ENCODE peak calls at places on chromosomes 2 and 18, in five cellular contexts. One of them, this sample, is unnamed.

GRCh38 chr2:98346259-98347236 is at the start of gene CNGA3:
- DNase-seq in tibial nerve: no peak
- DNase-seq in NCI-H226: no peak
- DNase-seq in activated T-helper 1 cell treated with Interleukin-2 at 50 U/mL for 16 hours: no peak
- DNase-seq in astrocyte of the hippocampus: peak
- DNase-seq in this sample: no peak

GRCh38 chr2:159432610-159433009 is 146.1 kb upstream of the WDSUB1 start:
- DNase-seq in tibial nerve: no peak
- DNase-seq in NCI-H226: no peak
- DNase-seq in activated T-helper 1 cell treated with Interleukin-2 at 50 U/mL for 16 hours: no peak
- DNase-seq in astrocyte of the hippocampus: no peak
- DNase-seq in this sample: no peak

GRCh38 chr18:62289047-62289446 is 36.1 kb upstream of the TNFRSF11A start:
- DNase-seq in tibial nerve: no peak
- DNase-seq in NCI-H226: no peak
- DNase-seq in activated T-helper 1 cell treated with Interleukin-2 at 50 U/mL for 16 hours: no peak
- DNase-seq in astrocyte of the hippocampus: no peak
- DNase-seq in this sample: no peak

GRCh38 chr2:46296216-46296839 is 879 bp upstream of the EPAS1 start:
- DNase-seq in tibial nerve: peak
- DNase-seq in NCI-H226: no peak
- DNase-seq in activated T-helper 1 cell treated with Interleukin-2 at 50 U/mL for 16 hours: no peak
- DNase-seq in astrocyte of the hippocampus: no peak
- DNase-seq in this sample: no peak

GRCh38 chr2:26399781-26400376 is 1.8 kb upstream of the DRC1 start:
- DNase-seq in tibial nerve: no peak
- DNase-seq in NCI-H226: no peak
- DNase-seq in activated T-helper 1 cell treated with Interleukin-2 at 50 U/mL for 16 hours: no peak
- DNase-seq in astrocyte of the hippocampus: no peak
- DNase-seq in this sample: no peak

GRCh38 chr2:219423656-219424378 is 5.6 kb downstream of the DES start:
- DNase-seq in tibial nerve: no peak
- DNase-seq in NCI-H226: no peak
- DNase-seq in activated T-helper 1 cell treated with Interleukin-2 at 50 U/mL for 16 hours: no peak
- DNase-seq in astrocyte of the hippocampus: no peak
- DNase-seq in this sample: no peak

GRCh38 chr2:112021781-112022231 is 33.3 kb upstream of the TMEM87B start:
- DNase-seq in tibial nerve: no peak
- DNase-seq in NCI-H226: peak
- DNase-seq in activated T-helper 1 cell treated with Interleukin-2 at 50 U/mL for 16 hours: no peak
- DNase-seq in astrocyte of the hippocampus: peak
- DNase-seq in this sample: no peak

GRCh38 chr2:26349690-26350089 is 3.1 kb upstream of the ADGRF3 start:
- DNase-seq in tibial nerve: no peak
- DNase-seq in NCI-H226: no peak
- DNase-seq in activated T-helper 1 cell treated with Interleukin-2 at 50 U/mL for 16 hours: no peak
- DNase-seq in astrocyte of the hippocampus: no peak
- DNase-seq in this sample: no peak

GRCh38 chr2:69087912-69088240 is 74.9 kb downstream of the ANTXR1 start:
- DNase-seq in tibial nerve: no peak
- DNase-seq in NCI-H226: no peak
- DNase-seq in activated T-helper 1 cell treated with Interleukin-2 at 50 U/mL for 16 hours: no peak
- DNase-seq in astrocyte of the hippocampus: no peak
- DNase-seq in this sample: no peak

GRCh38 chr18:48330016-48330991 is 78.9 kb downstream of the ZBTB7C start:
- DNase-seq in tibial nerve: no peak
- DNase-seq in NCI-H226: peak
- DNase-seq in activated T-helper 1 cell treated with Interleukin-2 at 50 U/mL for 16 hours: no peak
- DNase-seq in astrocyte of the hippocampus: peak
- DNase-seq in this sample: peak

GRCh38 chr2:226478121-226478809 is 321.4 kb downstream of the IRS1 start:
- DNase-seq in tibial nerve: peak
- DNase-seq in NCI-H226: peak
- DNase-seq in activated T-helper 1 cell treated with Interleukin-2 at 50 U/mL for 16 hours: no peak
- DNase-seq in astrocyte of the hippocampus: peak
- DNase-seq in this sample: peak

GRCh38 chr2:170157025-170157684 is 20.8 kb upstream of the MYO3B start:
- DNase-seq in tibial nerve: no peak
- DNase-seq in NCI-H226: no peak
- DNase-seq in activated T-helper 1 cell treated with Interleukin-2 at 50 U/mL for 16 hours: no peak
- DNase-seq in astrocyte of the hippocampus: peak
- DNase-seq in this sample: peak

GRCh38 chr2:128791120-128791982 is 472.7 kb upstream of the HS6ST1 start:
- DNase-seq in tibial nerve: no peak
- DNase-seq in NCI-H226: no peak
- DNase-seq in activated T-helper 1 cell treated with Interleukin-2 at 50 U/mL for 16 hours: no peak
- DNase-seq in astrocyte of the hippocampus: peak
- DNase-seq in this sample: no peak

GRCh38 chr2:40741532-40741931 is 289.6 kb upstream of the SLC8A1 start:
- DNase-seq in tibial nerve: no peak
- DNase-seq in NCI-H226: peak
- DNase-seq in activated T-helper 1 cell treated with Interleukin-2 at 50 U/mL for 16 hours: no peak
- DNase-seq in astrocyte of the hippocampus: no peak
- DNase-seq in this sample: no peak

GRCh38 chr2:239143858-239144712 is 256.7 kb downstream of the HDAC4 start:
- DNase-seq in tibial nerve: no peak
- DNase-seq in NCI-H226: peak
- DNase-seq in activated T-helper 1 cell treated with Interleukin-2 at 50 U/mL for 16 hours: no peak
- DNase-seq in astrocyte of the hippocampus: peak
- DNase-seq in this sample: peak

GRCh38 chr18:74501386-74501785 is 5.2 kb downstream of the CNDP2 start:
- DNase-seq in tibial nerve: no peak
- DNase-seq in NCI-H226: no peak
- DNase-seq in activated T-helper 1 cell treated with Interleukin-2 at 50 U/mL for 16 hours: no peak
- DNase-seq in astrocyte of the hippocampus: no peak
- DNase-seq in this sample: no peak

GRCh38 chr2:74559912-74560311 is 5.4 kb downstream of the DOK1 start:
- DNase-seq in tibial nerve: no peak
- DNase-seq in NCI-H226: no peak
- DNase-seq in activated T-helper 1 cell treated with Interleukin-2 at 50 U/mL for 16 hours: no peak
- DNase-seq in astrocyte of the hippocampus: no peak
- DNase-seq in this sample: no peak

GRCh38 chr2:236250909-236251579 is 13.2 kb downstream of the ASB18 start:
- DNase-seq in tibial nerve: no peak
- DNase-seq in NCI-H226: no peak
- DNase-seq in activated T-helper 1 cell treated with Interleukin-2 at 50 U/mL for 16 hours: no peak
- DNase-seq in astrocyte of the hippocampus: no peak
- DNase-seq in this sample: no peak

GRCh38 chr2:161416294-161416632 is at the start of gene TBR1:
- DNase-seq in tibial nerve: no peak
- DNase-seq in NCI-H226: no peak
- DNase-seq in activated T-helper 1 cell treated with Interleukin-2 at 50 U/mL for 16 hours: no peak
- DNase-seq in astrocyte of the hippocampus: peak
- DNase-seq in this sample: no peak

GRCh38 chr2:224194161-224194560 is 155.1 kb upstream of the SERPINE2 start:
- DNase-seq in tibial nerve: no peak
- DNase-seq in NCI-H226: no peak
- DNase-seq in activated T-helper 1 cell treated with Interleukin-2 at 50 U/mL for 16 hours: no peak
- DNase-seq in astrocyte of the hippocampus: no peak
- DNase-seq in this sample: no peak

GRCh38 chr2:67260348-67261277 is 136.5 kb upstream of the ETAA1 start:
- DNase-seq in tibial nerve: peak
- DNase-seq in NCI-H226: peak
- DNase-seq in activated T-helper 1 cell treated with Interleukin-2 at 50 U/mL for 16 hours: no peak
- DNase-seq in astrocyte of the hippocampus: peak
- DNase-seq in this sample: peak

GRCh38 chr2:142975239-142975638 is 97.8 kb downstream of the KYNU start:
- DNase-seq in tibial nerve: no peak
- DNase-seq in NCI-H226: no peak
- DNase-seq in activated T-helper 1 cell treated with Interleukin-2 at 50 U/mL for 16 hours: no peak
- DNase-seq in astrocyte of the hippocampus: no peak
- DNase-seq in this sample: no peak

GRCh38 chr2:84493494-84493893 is 22.8 kb upstream of the DNAH6 start:
- DNase-seq in tibial nerve: no peak
- DNase-seq in NCI-H226: peak
- DNase-seq in activated T-helper 1 cell treated with Interleukin-2 at 50 U/mL for 16 hours: no peak
- DNase-seq in astrocyte of the hippocampus: peak
- DNase-seq in this sample: peak

GRCh38 chr2:149160701-149161217 is 122.3 kb downstream of the LYPD6B start:
- DNase-seq in tibial nerve: no peak
- DNase-seq in NCI-H226: peak
- DNase-seq in activated T-helper 1 cell treated with Interleukin-2 at 50 U/mL for 16 hours: no peak
- DNase-seq in astrocyte of the hippocampus: peak
- DNase-seq in this sample: peak

GRCh38 chr2:105803337-105803736 is 58.6 kb downstream of the NCK2 start:
- DNase-seq in tibial nerve: no peak
- DNase-seq in NCI-H226: no peak
- DNase-seq in activated T-helper 1 cell treated with Interleukin-2 at 50 U/mL for 16 hours: no peak
- DNase-seq in astrocyte of the hippocampus: no peak
- DNase-seq in this sample: no peak

GRCh38 chr2:39570614-39571013 is 95.1 kb upstream of the TMEM178A start:
- DNase-seq in tibial nerve: no peak
- DNase-seq in NCI-H226: no peak
- DNase-seq in activated T-helper 1 cell treated with Interleukin-2 at 50 U/mL for 16 hours: no peak
- DNase-seq in astrocyte of the hippocampus: no peak
- DNase-seq in this sample: no peak

GRCh38 chr2:28713582-28714292 is 37.9 kb upstream of the PPP1CB start:
- DNase-seq in tibial nerve: no peak
- DNase-seq in NCI-H226: peak
- DNase-seq in activated T-helper 1 cell treated with Interleukin-2 at 50 U/mL for 16 hours: no peak
- DNase-seq in astrocyte of the hippocampus: peak
- DNase-seq in this sample: no peak

GRCh38 chr2:55948176-55948921 is 24.8 kb upstream of the EFEMP1 start:
- DNase-seq in tibial nerve: no peak
- DNase-seq in NCI-H226: no peak
- DNase-seq in activated T-helper 1 cell treated with Interleukin-2 at 50 U/mL for 16 hours: no peak
- DNase-seq in astrocyte of the hippocampus: peak
- DNase-seq in this sample: no peak

GRCh38 chr18:12295389-12296086 is 12.5 kb upstream of the TUBB6 start:
- DNase-seq in tibial nerve: no peak
- DNase-seq in NCI-H226: no peak
- DNase-seq in activated T-helper 1 cell treated with Interleukin-2 at 50 U/mL for 16 hours: no peak
- DNase-seq in astrocyte of the hippocampus: no peak
- DNase-seq in this sample: no peak

GRCh38 chr2:229226372-229226771 is 44.7 kb downstream of the PID1 start:
- DNase-seq in tibial nerve: peak
- DNase-seq in NCI-H226: no peak
- DNase-seq in activated T-helper 1 cell treated with Interleukin-2 at 50 U/mL for 16 hours: no peak
- DNase-seq in astrocyte of the hippocampus: no peak
- DNase-seq in this sample: no peak

GRCh38 chr2:20641123-20641985 is 9.5 kb downstream of the HS1BP3 start:
- DNase-seq in tibial nerve: no peak
- DNase-seq in NCI-H226: no peak
- DNase-seq in activated T-helper 1 cell treated with Interleukin-2 at 50 U/mL for 16 hours: no peak
- DNase-seq in astrocyte of the hippocampus: peak
- DNase-seq in this sample: no peak

GRCh38 chr2:66495788-66496640 is 61.1 kb downstream of the MEIS1 start:
- DNase-seq in tibial nerve: no peak
- DNase-seq in NCI-H226: peak
- DNase-seq in activated T-helper 1 cell treated with Interleukin-2 at 50 U/mL for 16 hours: no peak
- DNase-seq in astrocyte of the hippocampus: peak
- DNase-seq in this sample: peak

GRCh38 chr18:58097127-58097906 is 53.3 kb downstream of the NEDD4L start:
- DNase-seq in tibial nerve: no peak
- DNase-seq in NCI-H226: peak
- DNase-seq in activated T-helper 1 cell treated with Interleukin-2 at 50 U/mL for 16 hours: no peak
- DNase-seq in astrocyte of the hippocampus: peak
- DNase-seq in this sample: no peak

GRCh38 chr2:179344280-179344961 is 79.8 kb upstream of the SESTD1 start:
- DNase-seq in tibial nerve: no peak
- DNase-seq in NCI-H226: no peak
- DNase-seq in activated T-helper 1 cell treated with Interleukin-2 at 50 U/mL for 16 hours: no peak
- DNase-seq in astrocyte of the hippocampus: peak
- DNase-seq in this sample: no peak

GRCh38 chr2:88582030-88582429 is 45.2 kb downstream of the EIF2AK3 start:
- DNase-seq in tibial nerve: no peak
- DNase-seq in NCI-H226: no peak
- DNase-seq in activated T-helper 1 cell treated with Interleukin-2 at 50 U/mL for 16 hours: no peak
- DNase-seq in astrocyte of the hippocampus: no peak
- DNase-seq in this sample: no peak

GRCh38 chr18:7954229-7954628 is 387.1 kb downstream of the PTPRM start:
- DNase-seq in tibial nerve: no peak
- DNase-seq in NCI-H226: no peak
- DNase-seq in activated T-helper 1 cell treated with Interleukin-2 at 50 U/mL for 16 hours: no peak
- DNase-seq in astrocyte of the hippocampus: peak
- DNase-seq in this sample: no peak